ENCODE peak calls at places on chromosome 1, in seven cellular contexts. One of them, this sample, is unnamed.

GRCh38 chr1:94282143-94282711 is 44.8 kb upstream of the ARHGAP29 start:
- DNase-seq in omental fat pad: no peak
- DNase-seq in stimulated activated CD4-positive, alpha-beta T cell treated with anti-CD3 and anti-CD28 coated beads, Interleukin-4, amount 100 ng/mL, for 48 hours: no peak
- DNase-seq in IMR-90: no peak
- DNase-seq in NCI-H2081: no peak
- DNase-seq in Caki2: no peak
- DNase-seq in WTC11: no peak
- DNase-seq in this sample: no peak

GRCh38 chr1:212238552-212238951 is 46.7 kb upstream of the PPP2R5A start:
- DNase-seq in stimulated activated CD4-positive, alpha-beta T cell treated with anti-CD3 and anti-CD28 coated beads, Interleukin-4, amount 100 ng/mL, for 48 hours: no peak
- DNase-seq in WTC11: no peak
- DNase-seq in omental fat pad: no peak
- DNase-seq in IMR-90: no peak
- DNase-seq in NCI-H2081: no peak
- DNase-seq in Caki2: no peak
- DNase-seq in this sample: no peak

GRCh38 chr1:228400237-228400651 is 6.4 kb downstream of the TRIM11 start:
- DNase-seq in IMR-90: no peak
- DNase-seq in Caki2: no peak
- DNase-seq in NCI-H2081: no peak
- DNase-seq in WTC11: no peak
- DNase-seq in omental fat pad: no peak
- DNase-seq in stimulated activated CD4-positive, alpha-beta T cell treated with anti-CD3 and anti-CD28 coated beads, Interleukin-4, amount 100 ng/mL, for 48 hours: no peak
- DNase-seq in this sample: no peak

GRCh38 chr1:21931171-21932093 is 5.7 kb downstream of the HSPG2 start:
- DNase-seq in NCI-H2081: no peak
- DNase-seq in WTC11: no peak
- DNase-seq in omental fat pad: no peak
- DNase-seq in stimulated activated CD4-positive, alpha-beta T cell treated with anti-CD3 and anti-CD28 coated beads, Interleukin-4, amount 100 ng/mL, for 48 hours: no peak
- DNase-seq in IMR-90: peak
- DNase-seq in Caki2: peak
- DNase-seq in this sample: peak

GRCh38 chr1:9835758-9836631 is 12.2 kb upstream of the CLSTN1 start:
- DNase-seq in NCI-H2081: peak
- DNase-seq in omental fat pad: no peak
- DNase-seq in stimulated activated CD4-positive, alpha-beta T cell treated with anti-CD3 and anti-CD28 coated beads, Interleukin-4, amount 100 ng/mL, for 48 hours: no peak
- DNase-seq in IMR-90: peak
- DNase-seq in Caki2: no peak
- DNase-seq in WTC11: peak
- DNase-seq in this sample: peak

GRCh38 chr1:59005491-59006308 is 221.9 kb upstream of the JUN start:
- DNase-seq in stimulated activated CD4-positive, alpha-beta T cell treated with anti-CD3 and anti-CD28 coated beads, Interleukin-4, amount 100 ng/mL, for 48 hours: no peak
- DNase-seq in NCI-H2081: no peak
- DNase-seq in IMR-90: no peak
- DNase-seq in Caki2: no peak
- DNase-seq in WTC11: no peak
- DNase-seq in omental fat pad: no peak
- DNase-seq in this sample: no peak

GRCh38 chr1:59271861-59272260 is 25.0 kb upstream of the FGGY start:
- DNase-seq in IMR-90: no peak
- DNase-seq in NCI-H2081: no peak
- DNase-seq in WTC11: no peak
- DNase-seq in stimulated activated CD4-positive, alpha-beta T cell treated with anti-CD3 and anti-CD28 coated beads, Interleukin-4, amount 100 ng/mL, for 48 hours: no peak
- DNase-seq in omental fat pad: no peak
- DNase-seq in Caki2: no peak
- DNase-seq in this sample: no peak

GRCh38 chr1:107318932-107319331 is 178.1 kb downstream of the NTNG1 start:
- DNase-seq in omental fat pad: no peak
- DNase-seq in WTC11: no peak
- DNase-seq in stimulated activated CD4-positive, alpha-beta T cell treated with anti-CD3 and anti-CD28 coated beads, Interleukin-4, amount 100 ng/mL, for 48 hours: no peak
- DNase-seq in Caki2: no peak
- DNase-seq in NCI-H2081: no peak
- DNase-seq in IMR-90: no peak
- DNase-seq in this sample: no peak

GRCh38 chr1:91651671-91652071 is 151.0 kb downstream of the CDC7 start:
- DNase-seq in omental fat pad: peak
- DNase-seq in NCI-H2081: no peak
- DNase-seq in IMR-90: peak
- DNase-seq in WTC11: peak
- DNase-seq in stimulated activated CD4-positive, alpha-beta T cell treated with anti-CD3 and anti-CD28 coated beads, Interleukin-4, amount 100 ng/mL, for 48 hours: no peak
- DNase-seq in Caki2: no peak
- DNase-seq in this sample: no peak

GRCh38 chr1:48236716-48237470 is 14.4 kb downstream of the SLC5A9 start:
- DNase-seq in NCI-H2081: peak
- DNase-seq in WTC11: no peak
- DNase-seq in stimulated activated CD4-positive, alpha-beta T cell treated with anti-CD3 and anti-CD28 coated beads, Interleukin-4, amount 100 ng/mL, for 48 hours: no peak
- DNase-seq in Caki2: peak
- DNase-seq in IMR-90: peak
- DNase-seq in omental fat pad: no peak
- DNase-seq in this sample: peak

GRCh38 chr1:117633423-117633822 is 27.6 kb downstream of the TENT5C start:
- DNase-seq in NCI-H2081: no peak
- DNase-seq in stimulated activated CD4-positive, alpha-beta T cell treated with anti-CD3 and anti-CD28 coated beads, Interleukin-4, amount 100 ng/mL, for 48 hours: no peak
- DNase-seq in WTC11: no peak
- DNase-seq in Caki2: no peak
- DNase-seq in IMR-90: no peak
- DNase-seq in omental fat pad: no peak
- DNase-seq in this sample: no peak

GRCh38 chr1:204213668-204214662 is at the start of gene GOLT1A:
- DNase-seq in WTC11: peak
- DNase-seq in omental fat pad: no peak
- DNase-seq in stimulated activated CD4-positive, alpha-beta T cell treated with anti-CD3 and anti-CD28 coated beads, Interleukin-4, amount 100 ng/mL, for 48 hours: peak
- DNase-seq in IMR-90: peak
- DNase-seq in NCI-H2081: no peak
- DNase-seq in Caki2: peak
- DNase-seq in this sample: peak

GRCh38 chr1:48688102-48688760 is 88.5 kb downstream of the BEND5 start:
- DNase-seq in IMR-90: no peak
- DNase-seq in Caki2: no peak
- DNase-seq in NCI-H2081: no peak
- DNase-seq in WTC11: no peak
- DNase-seq in omental fat pad: no peak
- DNase-seq in stimulated activated CD4-positive, alpha-beta T cell treated with anti-CD3 and anti-CD28 coated beads, Interleukin-4, amount 100 ng/mL, for 48 hours: no peak
- DNase-seq in this sample: no peak

GRCh38 chr1:85048296-85049064 is at the start of gene MCOLN3:
- DNase-seq in NCI-H2081: peak
- DNase-seq in WTC11: peak
- DNase-seq in stimulated activated CD4-positive, alpha-beta T cell treated with anti-CD3 and anti-CD28 coated beads, Interleukin-4, amount 100 ng/mL, for 48 hours: peak
- DNase-seq in IMR-90: no peak
- DNase-seq in omental fat pad: peak
- DNase-seq in Caki2: peak
- DNase-seq in this sample: peak

GRCh38 chr1:42891471-42891870 is 45.1 kb downstream of the ZNF691 start:
- DNase-seq in NCI-H2081: no peak
- DNase-seq in omental fat pad: no peak
- DNase-seq in IMR-90: no peak
- DNase-seq in WTC11: no peak
- DNase-seq in stimulated activated CD4-positive, alpha-beta T cell treated with anti-CD3 and anti-CD28 coated beads, Interleukin-4, amount 100 ng/mL, for 48 hours: no peak
- DNase-seq in Caki2: no peak
- DNase-seq in this sample: no peak

GRCh38 chr1:158002630-158003408 is 9.4 kb downstream of the KIRREL1 start:
- DNase-seq in IMR-90: peak
- DNase-seq in WTC11: peak
- DNase-seq in NCI-H2081: no peak
- DNase-seq in stimulated activated CD4-positive, alpha-beta T cell treated with anti-CD3 and anti-CD28 coated beads, Interleukin-4, amount 100 ng/mL, for 48 hours: no peak
- DNase-seq in Caki2: peak
- DNase-seq in omental fat pad: no peak
- DNase-seq in this sample: peak

GRCh38 chr1:46019348-46019747 is 113.1 kb downstream of the PIK3R3 start:
- DNase-seq in WTC11: no peak
- DNase-seq in NCI-H2081: no peak
- DNase-seq in omental fat pad: no peak
- DNase-seq in Caki2: no peak
- DNase-seq in stimulated activated CD4-positive, alpha-beta T cell treated with anti-CD3 and anti-CD28 coated beads, Interleukin-4, amount 100 ng/mL, for 48 hours: no peak
- DNase-seq in IMR-90: no peak
- DNase-seq in this sample: no peak

GRCh38 chr1:230067871-230068814 is 1.1 kb downstream of the GALNT2 start:
- DNase-seq in WTC11: peak
- DNase-seq in omental fat pad: no peak
- DNase-seq in NCI-H2081: peak
- DNase-seq in IMR-90: no peak
- DNase-seq in stimulated activated CD4-positive, alpha-beta T cell treated with anti-CD3 and anti-CD28 coated beads, Interleukin-4, amount 100 ng/mL, for 48 hours: no peak
- DNase-seq in Caki2: peak
- DNase-seq in this sample: no peak

GRCh38 chr1:150161747-150162581 is 12.2 kb downstream of the PLEKHO1 start:
- DNase-seq in WTC11: no peak
- DNase-seq in stimulated activated CD4-positive, alpha-beta T cell treated with anti-CD3 and anti-CD28 coated beads, Interleukin-4, amount 100 ng/mL, for 48 hours: no peak
- DNase-seq in omental fat pad: no peak
- DNase-seq in Caki2: no peak
- DNase-seq in IMR-90: peak
- DNase-seq in NCI-H2081: no peak
- DNase-seq in this sample: no peak

GRCh38 chr1:92040971-92041370 is 11.2 kb downstream of the EPHX4 start:
- DNase-seq in IMR-90: peak
- DNase-seq in stimulated activated CD4-positive, alpha-beta T cell treated with anti-CD3 and anti-CD28 coated beads, Interleukin-4, amount 100 ng/mL, for 48 hours: no peak
- DNase-seq in Caki2: no peak
- DNase-seq in omental fat pad: no peak
- DNase-seq in WTC11: no peak
- DNase-seq in NCI-H2081: no peak
- DNase-seq in this sample: no peak

GRCh38 chr1:6631058-6631457 is 6.4 kb downstream of the THAP3 start:
- DNase-seq in NCI-H2081: no peak
- DNase-seq in stimulated activated CD4-positive, alpha-beta T cell treated with anti-CD3 and anti-CD28 coated beads, Interleukin-4, amount 100 ng/mL, for 48 hours: no peak
- DNase-seq in WTC11: no peak
- DNase-seq in IMR-90: no peak
- DNase-seq in omental fat pad: no peak
- DNase-seq in Caki2: no peak
- DNase-seq in this sample: no peak

This sample was measured in foreskin keratinocyte.